ENCODE peak calls at places on chromosomes 5 and 9, in five cellular contexts. W is ecto neural progenitor cell, F is WTC11, Q is brain microvascular endothelial cell, R is renal cortical epithelial cell. S is an unnamed sample.

GRCh38 chr5:76787237-76787636 is 31.6 kb upstream of the F2RL1 start:
- DNase-seq in W (no peak), F (no peak), Q (peak; percentile 96), R (peak; percentile 87), S (peak; percentile 69)

GRCh38 chr5:6766558-6767191 is 53.4 kb downstream of the TENT4A start:
- DNase-seq in W (no peak), F (no peak), Q (peak; percentile 30), R (peak; percentile 89), S (no peak)

GRCh38 chr5:134649163-134649916 is 755 bp downstream of the SEC24A start:
- DNase-seq in W (no peak), F (no peak), Q (no peak), R (no peak), S (no peak)

GRCh38 chr5:160427607-160428006 is 6.0 kb downstream of the PTTG1 start:
- DNase-seq in W (no peak), F (no peak), Q (no peak), R (no peak), S (no peak)

GRCh38 chr9:98807811-98808195 is 333 bp downstream of the GALNT12 start:
- DNase-seq in W (peak; percentile 71), F (peak; percentile 26), Q (no peak), R (no peak), S (no peak)

GRCh38 chr9:71620806-71621205 is 147.5 kb downstream of the CEMIP2 start:
- DNase-seq in W (no peak), F (no peak), Q (no peak), R (no peak), S (no peak)

GRCh38 chr9:83056180-83056579 is 6.8 kb downstream of the RASEF start:
- DNase-seq in W (no peak), F (no peak), Q (no peak), R (no peak), S (no peak)

GRCh38 chr5:112174959-112175594 is 244.0 kb downstream of the EPB41L4A start:
- DNase-seq in W (no peak), F (no peak), Q (peak; percentile 29), R (peak; percentile 54), S (peak; percentile 18)

GRCh38 chr9:132857031-132857430 is 21.1 kb downstream of the AK8 start:
- DNase-seq in W (no peak), F (no peak), Q (peak; percentile 5), R (no peak), S (no peak)

S was measured in HepG2.